ENCODE peak calls at places on chromosomes 12 and 14, in four cellular contexts. E, H, T and U are unnamed samples.

GRCh38 chr14:32978691-32979255 is 40.1 kb downstream of the NPAS3 start:
- DNase-seq in E (no peak), H (no peak), T (no peak), U (no peak)

GRCh38 chr14:91869556-91869955 is 2.2 kb upstream of the TC2N start:
- DNase-seq in E (no peak), H (no peak), T (no peak), U (no peak)

GRCh38 chr14:42045393-42045792 is 438.7 kb downstream of the LRFN5 start:
- DNase-seq in E (no peak), H (no peak), T (no peak), U (no peak)

GRCh38 chr12:109899783-109900751 is at the start of gene TCHP:
- DNase-seq in E (peak; percentile 87), H (no peak), T (peak; percentile 74), U (no peak)

GRCh38 chr14:90114554-90114953 is 52.8 kb downstream of the KCNK13 start:
- DNase-seq in E (no peak), H (no peak), T (no peak), U (no peak)

GRCh38 chr12:66352197-66352596 is 49.9 kb downstream of the HELB start:
- DNase-seq in E (no peak), H (no peak), T (peak; percentile 70), U (no peak)

GRCh38 chr14:105061428-105062047 is 3.7 kb downstream of the GPR132 start:
- DNase-seq in E (peak; percentile 61), H (no peak), T (no peak), U (no peak)

GRCh38 chr12:22631863-22632463 is 7.0 kb downstream of the ETNK1 start:
- DNase-seq in E (no peak), H (no peak), T (no peak), U (no peak)

GRCh38 chr14:43476822-43477221 is 1030.3 kb downstream of the FSCB start:
- DNase-seq in E (no peak), H (no peak), T (no peak), U (no peak)

GRCh38 chr14:93076755-93077154 is 39.0 kb downstream of the ITPK1 start:
- DNase-seq in E (no peak), H (no peak), T (no peak), U (no peak)

GRCh38 chr12:15050664-15051063 is 77.8 kb downstream of the PDE6H start:
- DNase-seq in E (no peak), H (no peak), T (no peak), U (no peak)

GRCh38 chr12:3119745-3120660 is 42.8 kb downstream of the TSPAN9 start:
- DNase-seq in E (no peak), H (no peak), T (no peak), U (no peak)

GRCh38 chr12:77060136-77060882 is 5.1 kb downstream of the E2F7 start:
- DNase-seq in E (peak; percentile 22), H (no peak), T (no peak), U (no peak)